ENCODE peak calls at places on chromosomes 13 and 19, in nine cellular contexts. One of them, this sample, is unnamed.

GRCh38 chr19:47369923-47370625 is 21.0 kb downstream of the DHX34 start:
- DNase-seq in fibroblast of the aortic adventitia: peak
- DNase-seq in esophagus muscularis mucosa: no peak
- DNase-seq in foreskin keratinocyte: no peak
- DNase-seq in neural progenitor cell: no peak
- DNase-seq in uterus: no peak
- DNase-seq in AG09309: peak
- DNase-seq in AG09319: no peak
- DNase-seq in fibroblast of lung: peak
- DNase-seq in this sample: no peak

GRCh38 chr13:112958127-112958989 is 10.7 kb upstream of the MCF2L start:
- DNase-seq in AG09319: no peak
- DNase-seq in fibroblast of the aortic adventitia: no peak
- DNase-seq in esophagus muscularis mucosa: no peak
- DNase-seq in neural progenitor cell: no peak
- DNase-seq in AG09309: no peak
- DNase-seq in uterus: no peak
- DNase-seq in foreskin keratinocyte: no peak
- DNase-seq in fibroblast of lung: no peak
- DNase-seq in this sample: no peak

GRCh38 chr19:50702870-50703829 is 16.5 kb downstream of the SHANK1 start:
- DNase-seq in fibroblast of lung: no peak
- DNase-seq in neural progenitor cell: no peak
- DNase-seq in AG09309: no peak
- DNase-seq in esophagus muscularis mucosa: no peak
- DNase-seq in fibroblast of the aortic adventitia: no peak
- DNase-seq in AG09319: no peak
- DNase-seq in uterus: no peak
- DNase-seq in foreskin keratinocyte: no peak
- DNase-seq in this sample: no peak

GRCh38 chr19:29265436-29265835 is 52.5 kb upstream of the UQCRFS1 start:
- DNase-seq in uterus: no peak
- DNase-seq in AG09319: no peak
- DNase-seq in AG09309: no peak
- DNase-seq in fibroblast of the aortic adventitia: no peak
- DNase-seq in esophagus muscularis mucosa: no peak
- DNase-seq in fibroblast of lung: no peak
- DNase-seq in foreskin keratinocyte: no peak
- DNase-seq in neural progenitor cell: no peak
- DNase-seq in this sample: no peak

GRCh38 chr13:60226507-60226906 is 62.8 kb upstream of the DIAPH3 start:
- DNase-seq in AG09309: no peak
- DNase-seq in neural progenitor cell: peak
- DNase-seq in esophagus muscularis mucosa: no peak
- DNase-seq in uterus: no peak
- DNase-seq in fibroblast of lung: peak
- DNase-seq in foreskin keratinocyte: peak
- DNase-seq in AG09319: peak
- DNase-seq in fibroblast of the aortic adventitia: peak
- DNase-seq in this sample: no peak

GRCh38 chr13:38045278-38046048 is 175.9 kb upstream of the TRPC4 start:
- DNase-seq in AG09309: no peak
- DNase-seq in esophagus muscularis mucosa: no peak
- DNase-seq in foreskin keratinocyte: peak
- DNase-seq in fibroblast of the aortic adventitia: peak
- DNase-seq in uterus: no peak
- DNase-seq in AG09319: no peak
- DNase-seq in fibroblast of lung: peak
- DNase-seq in neural progenitor cell: peak
- DNase-seq in this sample: no peak

GRCh38 chr13:80823472-80823871 is 482.5 kb upstream of the SPRY2 start:
- DNase-seq in uterus: no peak
- DNase-seq in AG09319: no peak
- DNase-seq in esophagus muscularis mucosa: no peak
- DNase-seq in neural progenitor cell: no peak
- DNase-seq in fibroblast of the aortic adventitia: no peak
- DNase-seq in fibroblast of lung: no peak
- DNase-seq in foreskin keratinocyte: no peak
- DNase-seq in AG09309: no peak
- DNase-seq in this sample: no peak

GRCh38 chr13:103973740-103974139 is 907.5 kb upstream of the SLC10A2 start:
- DNase-seq in AG09309: no peak
- DNase-seq in neural progenitor cell: no peak
- DNase-seq in foreskin keratinocyte: no peak
- DNase-seq in AG09319: no peak
- DNase-seq in fibroblast of lung: no peak
- DNase-seq in uterus: no peak
- DNase-seq in fibroblast of the aortic adventitia: no peak
- DNase-seq in esophagus muscularis mucosa: no peak
- DNase-seq in this sample: no peak

GRCh38 chr19:27920774-27921173 is 1292.2 kb downstream of the UQCRFS1 start:
- DNase-seq in foreskin keratinocyte: no peak
- DNase-seq in AG09319: no peak
- DNase-seq in neural progenitor cell: no peak
- DNase-seq in AG09309: no peak
- DNase-seq in fibroblast of the aortic adventitia: no peak
- DNase-seq in uterus: no peak
- DNase-seq in esophagus muscularis mucosa: no peak
- DNase-seq in fibroblast of lung: no peak
- DNase-seq in this sample: no peak

GRCh38 chr13:59358014-59358413 is 805.7 kb downstream of the DIAPH3 start:
- DNase-seq in esophagus muscularis mucosa: no peak
- DNase-seq in fibroblast of the aortic adventitia: no peak
- DNase-seq in AG09319: no peak
- DNase-seq in fibroblast of lung: no peak
- DNase-seq in neural progenitor cell: no peak
- DNase-seq in AG09309: no peak
- DNase-seq in uterus: no peak
- DNase-seq in foreskin keratinocyte: no peak
- DNase-seq in this sample: no peak

GRCh38 chr13:67914535-67914934 is 684.4 kb upstream of the PCDH9 start:
- DNase-seq in AG09319: no peak
- DNase-seq in esophagus muscularis mucosa: no peak
- DNase-seq in neural progenitor cell: no peak
- DNase-seq in fibroblast of lung: no peak
- DNase-seq in fibroblast of the aortic adventitia: no peak
- DNase-seq in uterus: no peak
- DNase-seq in AG09309: no peak
- DNase-seq in foreskin keratinocyte: no peak
- DNase-seq in this sample: no peak

GRCh38 chr13:67120872-67121531 is 109.1 kb downstream of the PCDH9 start:
- DNase-seq in uterus: no peak
- DNase-seq in neural progenitor cell: no peak
- DNase-seq in fibroblast of lung: peak
- DNase-seq in AG09309: no peak
- DNase-seq in fibroblast of the aortic adventitia: peak
- DNase-seq in AG09319: no peak
- DNase-seq in foreskin keratinocyte: peak
- DNase-seq in esophagus muscularis mucosa: no peak
- DNase-seq in this sample: no peak

GRCh38 chr19:30393729-30394480 is 21.7 kb downstream of the ZNF536 start:
- DNase-seq in AG09309: no peak
- DNase-seq in fibroblast of the aortic adventitia: no peak
- DNase-seq in esophagus muscularis mucosa: peak
- DNase-seq in foreskin keratinocyte: no peak
- DNase-seq in fibroblast of lung: no peak
- DNase-seq in neural progenitor cell: no peak
- DNase-seq in AG09319: no peak
- DNase-seq in uterus: no peak
- DNase-seq in this sample: no peak

GRCh38 chr19:18712981-18713380 is 29.5 kb downstream of the CRTC1 start:
- DNase-seq in AG09309: no peak
- DNase-seq in uterus: no peak
- DNase-seq in foreskin keratinocyte: no peak
- DNase-seq in neural progenitor cell: no peak
- DNase-seq in AG09319: no peak
- DNase-seq in esophagus muscularis mucosa: no peak
- DNase-seq in fibroblast of the aortic adventitia: peak
- DNase-seq in fibroblast of lung: peak
- DNase-seq in this sample: no peak

GRCh38 chr13:93039131-93039530 is 187.5 kb upstream of the GPC6 start:
- DNase-seq in neural progenitor cell: no peak
- DNase-seq in fibroblast of lung: peak
- DNase-seq in esophagus muscularis mucosa: no peak
- DNase-seq in uterus: no peak
- DNase-seq in AG09309: peak
- DNase-seq in AG09319: no peak
- DNase-seq in foreskin keratinocyte: no peak
- DNase-seq in fibroblast of the aortic adventitia: peak
- DNase-seq in this sample: no peak

GRCh38 chr19:58560921-58561320 is 2.5 kb upstream of the UBE2M start:
- DNase-seq in neural progenitor cell: no peak
- DNase-seq in fibroblast of the aortic adventitia: no peak
- DNase-seq in esophagus muscularis mucosa: no peak
- DNase-seq in AG09319: no peak
- DNase-seq in foreskin keratinocyte: no peak
- DNase-seq in uterus: no peak
- DNase-seq in fibroblast of lung: no peak
- DNase-seq in AG09309: no peak
- DNase-seq in this sample: no peak

GRCh38 chr13:65339236-65339635 is 1890.9 kb downstream of the PCDH9 start:
- DNase-seq in AG09319: no peak
- DNase-seq in uterus: no peak
- DNase-seq in foreskin keratinocyte: no peak
- DNase-seq in fibroblast of the aortic adventitia: no peak
- DNase-seq in esophagus muscularis mucosa: no peak
- DNase-seq in AG09309: no peak
- DNase-seq in neural progenitor cell: no peak
- DNase-seq in fibroblast of lung: peak
- DNase-seq in this sample: no peak

GRCh38 chr13:113076681-113077401 is 28.8 kb upstream of the F7 start:
- DNase-seq in fibroblast of lung: no peak
- DNase-seq in esophagus muscularis mucosa: no peak
- DNase-seq in foreskin keratinocyte: no peak
- DNase-seq in neural progenitor cell: no peak
- DNase-seq in uterus: no peak
- DNase-seq in AG09309: no peak
- DNase-seq in fibroblast of the aortic adventitia: no peak
- DNase-seq in AG09319: no peak
- DNase-seq in this sample: no peak

GRCh38 chr13:35891486-35891885 is 239.7 kb downstream of the DCLK1 start:
- DNase-seq in uterus: no peak
- DNase-seq in fibroblast of the aortic adventitia: no peak
- DNase-seq in foreskin keratinocyte: no peak
- DNase-seq in fibroblast of lung: no peak
- DNase-seq in AG09319: no peak
- DNase-seq in esophagus muscularis mucosa: no peak
- DNase-seq in neural progenitor cell: no peak
- DNase-seq in AG09309: no peak
- DNase-seq in this sample: no peak
- TF ChIP-seq CTCF in uterus: no peak
- TF ChIP-seq CTCF in fibroblast of the aortic adventitia: no peak
- TF ChIP-seq CTCF in foreskin keratinocyte: no peak
- TF ChIP-seq CTCF in fibroblast of lung: no peak
- TF ChIP-seq CTCF in AG09319: no peak
- TF ChIP-seq CTCF in esophagus muscularis mucosa: no peak
- TF ChIP-seq CTCF in neural progenitor cell: no peak
- TF ChIP-seq CTCF in AG09309: no peak
- TF ChIP-seq CTCF in this sample: no peak

GRCh38 chr13:102940770-102941169 is 94.9 kb downstream of the ERCC5 start:
- DNase-seq in foreskin keratinocyte: no peak
- DNase-seq in neural progenitor cell: no peak
- DNase-seq in esophagus muscularis mucosa: peak
- DNase-seq in AG09309: no peak
- DNase-seq in fibroblast of the aortic adventitia: no peak
- DNase-seq in AG09319: no peak
- DNase-seq in uterus: no peak
- DNase-seq in fibroblast of lung: no peak
- DNase-seq in this sample: no peak

GRCh38 chr13:102945324-102945815 is 99.5 kb downstream of the ERCC5 start:
- DNase-seq in uterus: no peak
- DNase-seq in neural progenitor cell: no peak
- DNase-seq in foreskin keratinocyte: no peak
- DNase-seq in fibroblast of lung: no peak
- DNase-seq in fibroblast of the aortic adventitia: no peak
- DNase-seq in esophagus muscularis mucosa: peak
- DNase-seq in AG09309: no peak
- DNase-seq in AG09319: no peak
- DNase-seq in this sample: no peak

GRCh38 chr13:102935896-102936321 is 90.1 kb downstream of the ERCC5 start:
- DNase-seq in esophagus muscularis mucosa: no peak
- DNase-seq in neural progenitor cell: peak
- DNase-seq in fibroblast of the aortic adventitia: no peak
- DNase-seq in AG09319: no peak
- DNase-seq in fibroblast of lung: no peak
- DNase-seq in AG09309: no peak
- DNase-seq in uterus: no peak
- DNase-seq in foreskin keratinocyte: no peak
- DNase-seq in this sample: no peak

GRCh38 chr13:102944821-102945220 is 99.0 kb downstream of the ERCC5 start:
- DNase-seq in fibroblast of the aortic adventitia: no peak
- DNase-seq in fibroblast of lung: no peak
- DNase-seq in foreskin keratinocyte: no peak
- DNase-seq in AG09319: no peak
- DNase-seq in AG09309: no peak
- DNase-seq in esophagus muscularis mucosa: peak
- DNase-seq in neural progenitor cell: no peak
- DNase-seq in uterus: no peak
- DNase-seq in this sample: no peak

DNA sequence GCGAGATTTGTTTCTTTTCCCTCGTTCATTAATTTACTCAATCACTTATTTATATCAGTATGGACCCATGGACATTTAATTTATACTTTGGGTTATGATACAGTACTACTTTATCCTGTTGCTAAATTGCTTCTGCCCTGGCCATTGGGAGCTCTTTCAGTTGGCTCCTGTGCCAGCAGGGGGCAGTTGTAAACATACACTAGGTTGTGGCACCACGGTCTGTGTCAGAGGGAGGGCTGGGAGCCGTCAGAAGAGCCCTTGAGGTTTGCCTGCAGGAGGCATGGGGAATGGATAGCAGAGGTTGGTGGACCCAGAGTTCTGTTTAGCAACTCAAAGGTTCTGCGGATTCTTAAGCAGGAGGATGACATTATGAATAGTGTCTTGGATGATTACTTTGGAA is 94.3 kb downstream of the ERCC5 start:
- DNase-seq in neural progenitor cell: no peak
- DNase-seq in AG09319: no peak
- DNase-seq in esophagus muscularis mucosa: no peak
- DNase-seq in foreskin keratinocyte: no peak
- DNase-seq in fibroblast of lung: no peak
- DNase-seq in AG09309: no peak
- DNase-seq in uterus: no peak
- DNase-seq in fibroblast of the aortic adventitia: no peak
- DNase-seq in this sample: no peak
- TF ChIP-seq CTCF in neural progenitor cell: peak
- TF ChIP-seq CTCF in AG09319: no peak
- TF ChIP-seq CTCF in esophagus muscularis mucosa: no peak
- TF ChIP-seq CTCF in foreskin keratinocyte: peak
- TF ChIP-seq CTCF in fibroblast of lung: no peak
- TF ChIP-seq CTCF in AG09309: no peak
- TF ChIP-seq CTCF in uterus: no peak
- TF ChIP-seq CTCF in fibroblast of the aortic adventitia: no peak
- TF ChIP-seq CTCF in this sample: no peak

GRCh38 chr19:53947624-53948023 is 15.1 kb upstream of the CACNG8 start:
- DNase-seq in uterus: no peak
- DNase-seq in neural progenitor cell: peak
- DNase-seq in fibroblast of the aortic adventitia: no peak
- DNase-seq in esophagus muscularis mucosa: no peak
- DNase-seq in fibroblast of lung: no peak
- DNase-seq in foreskin keratinocyte: no peak
- DNase-seq in AG09319: no peak
- DNase-seq in AG09309: no peak
- DNase-seq in this sample: no peak
- TF ChIP-seq CTCF in uterus: no peak
- TF ChIP-seq CTCF in neural progenitor cell: peak
- TF ChIP-seq CTCF in fibroblast of the aortic adventitia: peak
- TF ChIP-seq CTCF in esophagus muscularis mucosa: no peak
- TF ChIP-seq CTCF in fibroblast of lung: no peak
- TF ChIP-seq CTCF in foreskin keratinocyte: no peak
- TF ChIP-seq CTCF in AG09319: no peak
- TF ChIP-seq CTCF in AG09309: no peak
- TF ChIP-seq CTCF in this sample: peak

GRCh38 chr13:87259479-87260083 is 411.6 kb upstream of the SLITRK5 start:
- DNase-seq in esophagus muscularis mucosa: no peak
- DNase-seq in fibroblast of lung: peak
- DNase-seq in AG09309: no peak
- DNase-seq in neural progenitor cell: peak
- DNase-seq in fibroblast of the aortic adventitia: no peak
- DNase-seq in uterus: no peak
- DNase-seq in foreskin keratinocyte: no peak
- DNase-seq in AG09319: no peak
- DNase-seq in this sample: peak
- TF ChIP-seq CTCF in esophagus muscularis mucosa: no peak
- TF ChIP-seq CTCF in fibroblast of lung: peak
- TF ChIP-seq CTCF in AG09309: no peak
- TF ChIP-seq CTCF in neural progenitor cell: peak
- TF ChIP-seq CTCF in fibroblast of the aortic adventitia: peak
- TF ChIP-seq CTCF in uterus: no peak
- TF ChIP-seq CTCF in foreskin keratinocyte: no peak
- TF ChIP-seq CTCF in AG09319: peak
- TF ChIP-seq CTCF in this sample: peak